ENCODE peak calls at places on chromosomes 11 and 22, in four cellular contexts. N, W, X and Q are unnamed samples.
A peak's percentile ranks its signal among the peaks of the same experiment; 100 is the strongest.

GRCh38 chr22:43388420-43388851 is 23.4 kb upstream of the MPPED1 start:
- DNase-seq in W (peak; percentile 97), N (peak; percentile 81), X (peak; percentile 55), Q (peak; percentile 72)

GRCh38 chr22:31538815-31539214 is 42.5 kb downstream of the SFI1 start:
- DNase-seq in X (no peak), N (no peak), W (no peak), Q (no peak)

GRCh38 chr11:95989216-95989615 is 65.3 kb upstream of the MTMR2 start:
- DNase-seq in X (no peak), W (no peak), N (no peak), Q (no peak)

GRCh38 chr22:19109198-19110063 is 12.8 kb downstream of the DGCR2 start:
- DNase-seq in W (no peak), N (no peak), X (peak; percentile 79), Q (peak; percentile 57)

GRCh38 chr11:19474211-19474610 is 233.5 kb upstream of the E2F8 start:
- DNase-seq in N (no peak), X (no peak), W (no peak), Q (no peak)

GRCh38 chr11:112241486-112241885 is 15.3 kb downstream of the PTS start:
- DNase-seq in W (no peak), N (no peak), X (peak; percentile 76), Q (no peak)

GRCh38 chr11:129861702-129862107 is 33.7 kb downstream of the NFRKB start:
- DNase-seq in W (no peak), N (no peak), X (peak; percentile 93), Q (no peak)

GRCh38 chr22:32634424-32634981 is 159.9 kb downstream of the FBXO7 start:
- DNase-seq in X (no peak), W (no peak), N (no peak), Q (no peak)

GRCh38 chr22:35629406-35630234 is 12.5 kb upstream of the MB start:
- DNase-seq in N (no peak), X (no peak), W (no peak), Q (peak; percentile 37)

GRCh38 chr11:37500425-37500824 is 902.4 kb upstream of the RAG2 start:
- DNase-seq in N (no peak), W (no peak), X (no peak), Q (no peak)

GRCh38 chr11:119664063-119664572 is 64.9 kb downstream of the NECTIN1 start:
- DNase-seq in W (no peak), X (peak; percentile 89), N (no peak), Q (no peak)

GRCh38 chr11:96114178-96115070 is 190.5 kb upstream of the MTMR2 start:
- DNase-seq in W (no peak), N (no peak), X (peak; percentile 74), Q (no peak)

GRCh38 chr22:50547231-50547851 is 1.6 kb downstream of the KLHDC7B start:
- DNase-seq in N (peak; percentile 42), W (no peak), X (no peak), Q (peak; percentile 45)

GRCh38 chr11:17352925-17353227 is 1.3 kb downstream of the NCR3LG1 start:
- DNase-seq in N (peak; percentile 52), W (peak; percentile 59), X (peak; percentile 35), Q (peak; percentile 57)

GRCh38 chr11:69140635-69141034 is 15.1 kb upstream of the SMIM38 start:
- DNase-seq in N (no peak), W (no peak), X (no peak), Q (no peak)

GRCh38 chr22:42303304-42304020 is 33.0 kb upstream of the TCF20 start:
- DNase-seq in X (peak; percentile 53), W (no peak), N (no peak), Q (no peak)

GRCh38 chr22:45446216-45446615 is 32.7 kb downstream of the RIBC2 start:
- DNase-seq in W (no peak), X (no peak), N (no peak), Q (no peak)

GRCh38 chr11:8717876-8718753 is 35.5 kb downstream of the RPL27A start:
- DNase-seq in W (no peak), X (peak; percentile 83), N (no peak), Q (no peak)

GRCh38 chr22:50271011-50271394 is 823 bp upstream of the MAPK11 start:
- DNase-seq in X (no peak), N (no peak), W (no peak), Q (no peak)

GRCh38 chr11:12544986-12545775 is 129.0 kb upstream of the TEAD1 start:
- DNase-seq in X (no peak), N (no peak), W (peak; percentile 37), Q (no peak)

GRCh38 chr11:65574147-65574962 is 1.5 kb upstream of the EHBP1L1 start:
- DNase-seq in X (peak; percentile 70), N (peak; percentile 98), W (peak; percentile 84), Q (peak; percentile 95)

GRCh38 chr11:65575568-65576231 is at the start of gene EHBP1L1:
- DNase-seq in W (no peak), N (peak; percentile 91), X (no peak), Q (peak; percentile 91)

GRCh38 chr11:65573391-65574146 is 1.2 kb downstream of the FAM89B start:
- DNase-seq in X (no peak), W (no peak), N (no peak), Q (no peak)

GRCh38 chr11:65576232-65576866 is 496 bp downstream of the EHBP1L1 start:
- DNase-seq in N (no peak), X (no peak), W (no peak), Q (peak; percentile 34)

DNA sequence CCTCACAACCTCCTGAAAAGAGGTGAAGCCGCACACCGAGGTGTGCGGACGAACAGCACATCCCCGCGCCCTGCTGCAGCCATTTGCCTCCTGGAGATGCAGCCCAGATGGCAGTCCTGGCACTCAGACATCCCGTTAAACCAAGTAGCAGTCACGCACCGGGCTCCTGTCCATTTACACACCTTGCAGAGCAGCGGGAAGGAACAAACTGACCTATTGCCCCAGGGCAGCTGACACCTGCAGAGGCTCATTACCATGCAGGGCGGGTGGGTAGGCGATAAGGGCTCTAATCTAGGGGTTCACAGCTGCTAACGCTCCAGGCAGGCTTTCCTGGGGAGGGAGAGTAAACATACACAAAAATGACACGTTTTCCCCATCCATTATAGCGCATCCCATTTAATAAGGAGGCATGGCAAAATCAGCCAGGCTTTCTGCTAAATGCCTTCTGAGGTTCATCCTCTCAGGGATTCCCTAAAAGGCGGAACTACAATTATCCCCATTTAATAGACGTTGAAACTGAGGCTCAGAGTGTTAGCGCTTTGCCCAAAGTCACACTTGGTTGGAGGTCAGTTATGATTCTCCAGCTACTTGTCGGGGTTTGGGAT is 788 bp upstream of the EHBP1L1 start:
- DNase-seq in X (no peak), W (no peak), N (no peak), Q (no peak)
- TF ChIP-seq JUND in X (no peak), W (no peak), N (no peak), Q (peak; percentile 39)

GRCh38 chr22:38184788-38185187 is 3.2 kb upstream of the PLA2G6 start:
- DNase-seq in X (no peak), W (no peak), N (no peak), Q (no peak)
- H3K4me3 ChIP-seq in X (no peak overlapping the region), W (no peak overlapping the region), N (no peak overlapping the region), Q (no peak overlapping the region)

GRCh38 chr22:24230911-24231656 is 13.8 kb downstream of the GGT5 start:
- DNase-seq in W (peak; percentile 98), X (no peak), N (peak; percentile 53), Q (peak; percentile 65)
- TF ChIP-seq USF2 in W (no peak), X (no peak), N (no peak), Q (no peak)

GRCh38 chr11:31500560-31500959 is 8.9 kb downstream of the IMMP1L start:
- DNase-seq in X (no peak), W (no peak), N (no peak), Q (no peak)

DNA sequence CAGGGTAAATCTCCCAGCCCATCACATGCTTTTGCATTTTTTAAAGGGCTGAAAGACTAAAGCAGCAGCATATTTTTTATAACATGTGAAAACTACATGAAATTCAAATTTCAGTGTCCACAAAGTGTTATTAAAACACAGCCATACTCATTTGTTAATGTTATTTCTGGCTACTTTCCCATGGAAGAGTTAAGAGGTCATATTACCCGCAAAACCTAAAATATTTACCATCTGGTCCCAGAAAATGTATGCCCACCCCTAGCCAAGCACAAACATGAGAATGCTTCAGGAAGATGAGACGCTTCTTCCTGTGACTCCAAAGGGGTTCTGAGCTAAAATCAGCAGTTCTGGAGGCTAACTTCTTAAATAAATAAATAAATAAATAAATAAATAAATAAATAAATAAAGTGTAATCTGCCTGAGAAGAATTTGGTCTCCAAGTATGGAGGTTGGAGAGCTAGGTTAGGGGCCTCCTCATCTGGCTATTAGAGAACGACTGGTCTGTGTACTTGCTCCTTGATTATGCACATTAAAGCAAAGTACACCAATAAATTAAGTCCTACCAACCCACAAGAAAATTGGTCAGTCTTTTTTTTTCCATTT is 9.7 kb downstream of the IMMP1L start:
- DNase-seq in X (no peak), W (no peak), N (no peak), Q (no peak)
- TF ChIP-seq JUND in X (no peak), W (no peak), N (no peak), Q (no peak)

GRCh38 chr22:18033204-18033998 is 9.0 kb upstream of the MICAL3 start:
- DNase-seq in W (no peak), X (no peak), N (no peak), Q (no peak)
- H3K4me3 ChIP-seq in W (no peak overlapping the region), X (peak overlapping the region; percentile 16), N (no peak overlapping the region), Q (no peak overlapping the region)

DNA sequence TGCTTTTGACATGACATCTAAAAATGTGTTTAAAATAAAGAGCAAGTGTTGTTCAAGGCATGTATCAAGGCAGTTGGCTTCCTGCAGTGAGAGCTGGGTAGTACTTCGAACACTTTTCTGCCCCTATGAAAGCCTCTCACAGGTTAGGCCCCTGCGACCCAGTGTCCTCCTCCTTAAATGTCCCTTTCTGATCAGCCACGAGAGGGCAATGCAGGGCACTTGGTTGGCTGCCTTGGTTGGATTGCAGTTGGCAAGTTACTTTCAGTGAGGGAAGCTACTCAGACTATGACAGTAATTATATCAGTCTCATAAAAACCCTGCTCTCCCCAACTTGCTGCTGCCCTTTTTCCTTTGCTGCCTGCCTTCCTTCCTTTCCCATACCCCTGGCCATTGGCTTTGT is 743.8 kb downstream of the NTM start:
- DNase-seq in N (peak; percentile 60), W (no peak), X (no peak), Q (no peak)
- TF ChIP-seq USF2 in N (no peak), W (no peak), X (no peak), Q (no peak)

GRCh38 chr11:128524172-128524571 is 63.2 kb downstream of the ETS1 start:
- DNase-seq in X (no peak), N (no peak), W (no peak), Q (no peak)

GRCh38 chr11:128521697-128522062 is 65.7 kb downstream of the ETS1 start:
- DNase-seq in W (peak; percentile 61), N (peak; percentile 51), X (no peak), Q (no peak)

GRCh38 chr11:128522063-128522942 is 65.1 kb downstream of the ETS1 start:
- DNase-seq in N (peak; percentile 97), X (peak; percentile 39), W (peak; percentile 87), Q (peak; percentile 78)

GRCh38 chr11:128522943-128523518 is 64.3 kb downstream of the ETS1 start:
- DNase-seq in W (no peak), N (no peak), X (no peak), Q (no peak)

GRCh38 chr11:128523616-128524015 is 63.7 kb downstream of the ETS1 start:
- DNase-seq in W (no peak), N (no peak), X (no peak), Q (no peak)
- TF ChIP-seq JUND in W (no peak), N (no peak), X (no peak), Q (no peak)